ENCODE peak calls at places on chromosomes 11 and 22, in five cellular contexts. P is cardiac muscle cell; K is breast epithelium; J is CD8-positive, alpha-beta T cell; A is GM23248. S is an unnamed sample.

GRCh38 chr11:67392182-67392715 is 463 bp downstream of the RAD9A start:
- DNase-seq in J (no peak), A (peak; percentile 65), P (no peak), K (no peak), S (peak; percentile 61)

GRCh38 chr11:111427471-111427912 is 48.4 kb upstream of the POU2AF1 start:
- DNase-seq in A (no peak), K (no peak), P (no peak), J (no peak), S (no peak)

GRCh38 chr11:26953770-26954392 is 40.0 kb upstream of the FIBIN start:
- DNase-seq in J (no peak), P (no peak), A (peak; percentile 74), K (no peak), S (no peak)

GRCh38 chr11:103013426-103013825 is 57.9 kb upstream of the MMP13 start:
- DNase-seq in K (no peak), A (no peak), J (no peak), P (no peak), S (no peak)

GRCh38 chr11:70495351-70496310 is 97.3 kb downstream of the CTTN start:
- DNase-seq in P (no peak), J (no peak), A (no peak), K (no peak), S (peak; percentile 60)

GRCh38 chr11:2515401-2516275 is 70.8 kb downstream of the KCNQ1 start:
- DNase-seq in K (peak; percentile 10), P (no peak), A (no peak), J (no peak), S (peak; percentile 54)

GRCh38 chr22:19849800-19850481 is 4.7 kb downstream of the GNB1L start:
- DNase-seq in K (peak; percentile 96), A (no peak), J (no peak), P (no peak), S (peak; percentile 78)

GRCh38 chr11:30481385-30481784 is 104.8 kb downstream of the MPPED2 start:
- DNase-seq in P (peak; percentile 18), K (no peak), A (no peak), J (no peak), S (no peak)

GRCh38 chr11:68954970-68955958 is 25.5 kb downstream of the MRGPRD start:
- DNase-seq in P (no peak), A (no peak), K (no peak), J (no peak), S (no peak)

GRCh38 chr11:10975287-10975721 is 117.5 kb upstream of the ZBED5 start:
- DNase-seq in P (no peak), J (no peak), A (peak; percentile 16), K (no peak), S (no peak)

GRCh38 chr11:34632105-34632780 is 11.3 kb downstream of the EHF start:
- DNase-seq in P (no peak), A (peak; percentile 42), J (no peak), K (peak; percentile 67), S (no peak)

GRCh38 chr11:8808226-8808585 is 102.8 kb upstream of the AKIP1 start:
- DNase-seq in P (peak; percentile 24), J (no peak), A (no peak), K (no peak), S (no peak)
- H3K27ac ChIP-seq in P (peak overlapping the region; percentile 73), J (no peak overlapping the region), A (peak overlapping the region; percentile 84), K (peak overlapping the region; percentile 95), S (peak overlapping the region; percentile 81)

DNA sequence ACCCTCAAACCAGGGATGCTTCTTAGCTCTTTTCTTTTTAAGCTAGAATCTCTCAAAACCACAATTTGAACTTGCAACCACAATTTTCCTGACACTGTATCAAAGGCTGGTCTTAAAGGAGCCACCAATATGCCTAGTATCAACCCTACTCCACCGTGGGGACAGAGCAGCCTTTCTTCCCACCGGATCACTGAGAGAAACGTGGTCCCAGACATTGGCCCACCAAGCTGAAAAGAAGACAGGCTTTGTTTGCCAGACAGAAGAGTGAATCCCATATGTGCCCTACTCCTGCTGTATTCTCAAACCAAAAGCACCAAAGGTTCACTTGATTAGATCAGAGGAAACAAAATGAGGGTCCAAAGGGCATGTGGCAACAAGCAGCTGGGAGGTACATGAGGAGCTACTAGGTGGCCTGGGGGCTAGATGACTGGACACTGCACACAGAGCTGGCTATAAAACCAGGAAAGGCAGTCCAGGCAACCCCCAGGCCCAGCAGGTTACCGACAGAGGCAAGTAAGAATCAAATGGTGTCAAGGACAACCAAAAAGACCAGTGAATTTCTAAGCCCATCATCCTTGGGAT is 3.6 kb upstream of the VWCE start:
- DNase-seq in K (no peak), A (peak; percentile 19), P (no peak), J (no peak), S (no peak)
- H3K9me3 ChIP-seq in K (no peaks in the 10 kb centered on the region), A (no peaks in the 10 kb centered on the region), P (no peaks in the 10 kb centered on the region), J (no peaks in the 10 kb centered on the region), S (no peaks in the 10 kb centered on the region)

GRCh38 chr22:35539487-35539886 is 1.1 kb upstream of the RASD2 start:
- DNase-seq in K (no peak), A (no peak), P (no peak), J (no peak), S (no peak)

GRCh38 chr22:35540600-35541253 is at the start of gene RASD2:
- DNase-seq in A (peak; percentile 68), J (peak; percentile 4), P (peak; percentile 51), K (peak; percentile 38), S (no peak)

GRCh38 chr22:35539910-35540599 is 576 bp upstream of the RASD2 start:
- DNase-seq in P (peak; percentile 78), J (peak; percentile 62), A (peak; percentile 81), K (no peak), S (peak; percentile 87)

GRCh38 chr22:35537252-35537651 is 3.4 kb upstream of the RASD2 start:
- DNase-seq in K (no peak), A (no peak), J (no peak), P (no peak), S (no peak)

GRCh38 chr22:35538801-35539321 is 1.8 kb upstream of the RASD2 start:
- DNase-seq in P (peak; percentile 38), K (no peak), J (no peak), A (peak; percentile 57), S (peak; percentile 28)
- H3K27ac ChIP-seq in P (no peak overlapping the region), K (no peak overlapping the region), J (no peak overlapping the region), A (no peak overlapping the region), S (no peak overlapping the region)

GRCh38 chr11:8259316-8259995 is 4.2 kb downstream of the LMO1 start:
- DNase-seq in P (no peak), J (no peak), A (no peak), K (no peak), S (no peak)

GRCh38 chr11:8261921-8262551 is 1.6 kb downstream of the LMO1 start:
- DNase-seq in J (no peak), P (no peak), A (no peak), K (no peak), S (no peak)

GRCh38 chr11:8260202-8260996 is 3.3 kb downstream of the LMO1 start:
- DNase-seq in P (no peak), J (no peak), K (no peak), A (no peak), S (no peak)

GRCh38 chr11:8262552-8263108 is 1.0 kb downstream of the LMO1 start:
- DNase-seq in P (peak; percentile 90), J (no peak), K (no peak), A (peak; percentile 86), S (no peak)

DNA sequence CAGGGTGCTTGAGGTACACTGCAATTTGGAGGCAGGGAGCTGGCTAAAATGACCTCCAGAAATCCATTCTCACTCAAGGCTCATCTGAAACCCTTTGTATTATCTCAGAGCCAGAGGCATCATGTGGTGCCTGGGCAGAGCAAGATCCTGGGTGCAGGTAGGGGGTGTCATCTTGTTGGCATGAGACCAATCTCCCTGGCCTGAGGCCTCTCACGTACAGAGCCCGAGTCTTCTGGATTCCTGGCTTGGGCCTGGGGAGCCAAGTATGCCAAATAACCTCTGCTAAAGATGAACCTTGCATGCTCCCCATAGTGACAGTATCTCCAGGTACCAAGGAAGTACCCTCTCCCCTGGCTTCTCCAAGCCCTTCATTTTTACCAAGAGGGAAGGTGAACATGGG is 2.4 kb downstream of the LMO1 start:
- DNase-seq in A (no peak), J (no peak), K (no peak), P (no peak), S (no peak)
- H3K9me3 ChIP-seq in A (no peaks in the 10 kb centered on the region), J (no peaks in the 10 kb centered on the region), K (no peaks in the 10 kb centered on the region), P (no peaks in the 10 kb centered on the region), S (no peaks in the 10 kb centered on the region)

GRCh38 chr11:112613051-112613972 is 347.9 kb upstream of the NCAM1 start:
- DNase-seq in J (no peak), K (peak; percentile 85), P (no peak), A (peak; percentile 77), S (no peak)
- H3K27ac ChIP-seq in J (no peak overlapping the region), K (peak overlapping the region; percentile 74), P (no peak overlapping the region), A (peak overlapping the region; percentile 4), S (no peak overlapping the region)

DNA sequence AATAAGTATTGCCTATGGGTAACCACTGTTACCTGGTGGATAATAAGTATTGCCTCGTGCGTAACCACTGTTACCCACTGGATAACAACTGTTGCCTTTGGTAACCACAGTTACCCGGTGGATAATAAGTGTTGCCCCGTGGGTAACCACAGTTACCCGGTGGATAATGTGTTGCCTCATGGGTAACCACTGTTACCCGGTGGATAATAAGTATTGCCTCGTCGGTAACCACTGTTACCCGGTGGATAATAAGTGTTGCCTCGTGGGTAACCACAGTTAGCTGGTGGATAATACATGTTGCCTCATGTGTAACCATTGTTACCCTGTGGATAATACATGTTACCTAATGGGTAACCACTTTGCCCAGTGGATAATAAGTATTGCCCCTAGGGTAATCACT is 9.8 kb upstream of the NXPE4 start:
- DNase-seq in J (no peak), A (no peak), K (no peak), P (no peak), S (no peak)
- H3K9me3 ChIP-seq in J (no peaks in the 10 kb centered on the region), A (no peaks in the 10 kb centered on the region), K (no peaks in the 10 kb centered on the region), P (peaks cover 3% of the 10 kb centered on the region), S (no peaks in the 10 kb centered on the region)